ENCODE peak calls at places on chromosomes 12 and 14, in ten cellular contexts. U, B, I, L, H, K, E, F, V and W are unnamed samples.

GRCh38 chr12:132869551-132869950 is 17.9 kb downstream of the CHFR start:
- DNase-seq in U (no peak), B (no peak), I (no peak), L (no peak), H (no peak), K (no peak), E (no peak), F (no peak), V (no peak), W (no peak)

GRCh38 chr12:49415426-49416040 is 48.3 kb downstream of the SPATS2 start:
- DNase-seq in U (no peak), B (no peak), I (no peak), L (no peak), H (no peak), K (no peak), E (no peak), F (no peak), V (no peak), W (no peak)

GRCh38 chr12:52210186-52210924 is 18.5 kb upstream of the KRT80 start:
- DNase-seq in U (no peak), B (no peak), I (no peak), L (no peak), H (no peak), K (no peak), E (no peak), F (peak; percentile 38), V (no peak), W (no peak)

GRCh38 chr12:92719674-92720073 is 16.9 kb downstream of the PLEKHG7 start:
- DNase-seq in U (no peak), B (no peak), I (no peak), L (no peak), H (no peak), K (no peak), E (no peak), F (peak; percentile 23), V (no peak), W (no peak)

GRCh38 chr12:42364692-42365091 is 38.7 kb downstream of the PPHLN1 start:
- DNase-seq in U (no peak), B (no peak), I (no peak), L (no peak), H (no peak), K (no peak), E (no peak), F (no peak), V (no peak), W (no peak)

GRCh38 chr12:122185494-122186082 is 2.7 kb downstream of the LRRC43 start:
- DNase-seq in U (no peak), B (no peak), I (no peak), L (no peak), H (no peak), K (no peak), E (no peak), F (no peak), V (no peak), W (no peak)

GRCh38 chr14:90649096-90649495 is 167.1 kb downstream of the TTC7B start:
- DNase-seq in U (no peak), B (no peak), I (peak; percentile 76), L (no peak), H (no peak), K (no peak), E (no peak), F (no peak), V (no peak), W (no peak)

GRCh38 chr12:79127268-79127895 is 262.8 kb downstream of the SYT1 start:
- DNase-seq in U (no peak), B (no peak), I (no peak), L (peak; percentile 24), H (no peak), K (no peak), E (no peak), F (peak; percentile 85), V (no peak), W (no peak)

GRCh38 chr12:93001407-93001806 is 72.3 kb upstream of the EEA1 start:
- DNase-seq in U (no peak), B (no peak), I (no peak), L (no peak), H (no peak), K (no peak), E (no peak), F (no peak), V (no peak), W (no peak)

GRCh38 chr14:93734086-93734822 is 54.0 kb downstream of the PRIMA1 start:
- DNase-seq in U (no peak), B (peak; percentile 60), I (no peak), L (no peak), H (no peak), K (no peak), E (no peak), F (no peak), V (no peak), W (no peak)

GRCh38 chr14:99517046-99517642 is 35.9 kb downstream of the CCNK start:
- DNase-seq in U (no peak), B (no peak), I (no peak), L (no peak), H (peak; percentile 37), K (no peak), E (no peak), F (no peak), V (no peak), W (no peak)

GRCh38 chr12:1972260-1972659 is 32.0 kb downstream of the DCP1B start:
- DNase-seq in U (no peak), B (no peak), I (no peak), L (peak; percentile 12), H (no peak), K (no peak), E (no peak), F (peak; percentile 36), V (no peak), W (no peak)

GRCh38 chr14:61285364-61285763 is 4.2 kb upstream of the TMEM30B start:
- DNase-seq in U (no peak), B (no peak), I (no peak), L (no peak), H (no peak), K (no peak), E (peak; percentile 25), F (no peak), V (no peak), W (no peak)